ENCODE peak calls at places on chromosome 20, in six cellular contexts. I, T, V, W, R and K are unnamed samples.

GRCh38 chr20:36957875-36958667 is 6.6 kb upstream of the SAMHD1 start:
- DNase-seq in T (no peak), R (no peak), I (no peak), W (no peak), V (no peak), K (no peak)

GRCh38 chr20:10519361-10520048 is 84.4 kb downstream of the SLX4IP start:
- DNase-seq in R (no peak), I (no peak), T (no peak), W (no peak), V (no peak), K (no peak)

GRCh38 chr20:40054311-40054710 is 634.7 kb downstream of the MAFB start:
- DNase-seq in I (no peak), V (no peak), W (no peak), T (no peak), R (no peak), K (no peak)

GRCh38 chr20:56463428-56463827 is 5.0 kb upstream of the RTF2 start:
- DNase-seq in W (no peak), V (no peak), R (peak; percentile 20), T (no peak), I (no peak), K (no peak)

GRCh38 chr20:49909499-49910339 is 5.6 kb downstream of the SPATA2 start:
- DNase-seq in R (no peak), T (no peak), V (peak; percentile 71), I (no peak), W (no peak), K (no peak)

GRCh38 chr20:2619337-2619736 is 33.1 kb upstream of the NOP56 start:
- DNase-seq in T (no peak), R (no peak), V (no peak), I (no peak), W (no peak), K (no peak)

GRCh38 chr20:35263609-35264223 is 14.2 kb downstream of the MMP24OS start:
- DNase-seq in V (no peak), R (no peak), W (no peak), T (peak; percentile 55), I (no peak), K (no peak)

GRCh38 chr20:12570371-12570770 is 438.4 kb upstream of the SPTLC3 start:
- DNase-seq in V (peak; percentile 74), W (no peak), R (no peak), I (no peak), T (peak; percentile 68), K (no peak)

GRCh38 chr20:59455392-59456341 is 148.7 kb upstream of the PHACTR3 start:
- DNase-seq in I (peak; percentile 65), T (no peak), W (no peak), V (peak; percentile 60), R (peak; percentile 5), K (no peak)

GRCh38 chr20:53413188-53413631 is 180.4 kb downstream of the ZNF217 start:
- DNase-seq in V (peak; percentile 67), W (peak; percentile 69), I (no peak), T (no peak), R (peak; percentile 51), K (peak; percentile 8)

GRCh38 chr20:24587384-24588046 is 118.1 kb downstream of the SYNDIG1 start:
- DNase-seq in I (no peak), T (no peak), R (no peak), W (no peak), V (no peak), K (no peak)

GRCh38 chr20:34370062-34370461 is 7.0 kb downstream of the ITCH start:
- DNase-seq in I (no peak), R (no peak), W (no peak), V (no peak), T (no peak), K (no peak)

GRCh38 chr20:58294497-58295455 is 14.7 kb upstream of the RAB22A start:
- DNase-seq in T (no peak), V (peak; percentile 14), W (no peak), R (no peak), I (no peak), K (no peak)

GRCh38 chr20:37166867-37167266 is 12.3 kb upstream of the RPN2 start:
- DNase-seq in I (no peak), T (no peak), V (no peak), R (no peak), W (no peak), K (no peak)

GRCh38 chr20:41035207-41035606 is 6.6 kb downstream of the TOP1 start:
- DNase-seq in I (no peak), V (no peak), T (no peak), R (no peak), W (no peak), K (no peak)

GRCh38 chr20:52439385-52439784 is 247.8 kb upstream of the ZFP64 start:
- DNase-seq in I (no peak), T (no peak), W (no peak), V (no peak), R (no peak), K (no peak)

GRCh38 chr20:20741067-20742045 is 28.9 kb upstream of the RALGAPA2 start:
- DNase-seq in R (no peak), T (peak; percentile 37), W (no peak), V (no peak), I (no peak), K (peak; percentile 51)

GRCh38 chr20:31595654-31596411 is 9.3 kb upstream of the ID1 start:
- DNase-seq in R (no peak), V (peak; percentile 37), I (peak; percentile 94), W (no peak), T (peak; percentile 35), K (peak; percentile 73)

GRCh38 chr20:5153612-5154542 is 27.1 kb downstream of the CDS2 start:
- DNase-seq in R (no peak), W (no peak), T (no peak), I (no peak), V (no peak), K (no peak)

GRCh38 chr20:17950670-17951069 is 17.9 kb downstream of the SNX5 start:
- DNase-seq in W (no peak), T (no peak), R (no peak), V (no peak), I (no peak), K (no peak)

GRCh38 chr20:49260218-49260617 is 17.6 kb downstream of the ZNFX1 start:
- DNase-seq in W (no peak), V (no peak), I (no peak), T (no peak), R (no peak), K (no peak)

GRCh38 chr20:37464173-37464572 is 56.9 kb upstream of the NNAT start:
- DNase-seq in T (no peak), R (no peak), I (no peak), V (no peak), W (no peak), K (no peak)

GRCh38 chr20:62961310-62961783 is 8.8 kb downstream of the SLC17A9 start:
- DNase-seq in W (no peak), I (no peak), T (no peak), R (no peak), V (peak; percentile 48), K (no peak)

GRCh38 chr20:61937963-61938838 is 127.5 kb downstream of the TAF4 start:
- DNase-seq in T (no peak), I (no peak), V (no peak), R (no peak), W (no peak), K (no peak)

GRCh38 chr20:37202267-37202943 is 23.1 kb upstream of the MROH8 start:
- DNase-seq in R (peak; percentile 14), V (peak; percentile 53), T (no peak), W (no peak), I (peak; percentile 89), K (no peak)

GRCh38 chr20:35307666-35308653 is 15.7 kb upstream of the FAM83C start:
- DNase-seq in W (no peak), V (no peak), T (no peak), R (no peak), I (peak; percentile 78), K (peak; percentile 55)

GRCh38 chr20:47118201-47118600 is 223.6 kb downstream of the EYA2 start:
- DNase-seq in R (no peak), T (no peak), I (no peak), W (no peak), V (peak; percentile 54), K (no peak)

GRCh38 chr20:35226775-35227681 is 538 bp downstream of the MMP24 start:
- DNase-seq in V (peak; percentile 90), W (peak; percentile 12), T (no peak), I (peak; percentile 83), R (peak; percentile 44), K (no peak)

GRCh38 chr20:20373046-20373706 is 5.3 kb downstream of the INSM1 start:
- DNase-seq in I (peak; percentile 65), R (no peak), W (no peak), V (no peak), T (no peak), K (no peak)

GRCh38 chr20:10524643-10525042 is 89.5 kb downstream of the SLX4IP start:
- DNase-seq in I (no peak), W (no peak), R (no peak), T (peak; percentile 43), V (no peak), K (no peak)

GRCh38 chr20:57387463-57387862 is 3.7 kb upstream of the RBM38 start:
- DNase-seq in T (no peak), R (no peak), V (no peak), W (no peak), I (no peak), K (no peak)

GRCh38 chr20:33709398-33709797 is 10.7 kb downstream of the PXMP4 start:
- DNase-seq in W (no peak), R (no peak), I (no peak), T (no peak), V (no peak), K (no peak)

GRCh38 chr20:47141941-47142781 is 214.3 kb downstream of the ZMYND8 start:
- DNase-seq in I (no peak), W (no peak), V (no peak), T (no peak), R (no peak), K (no peak)

GRCh38 chr20:54643761-54644160 is 168.4 kb downstream of the DOK5 start:
- DNase-seq in T (no peak), R (no peak), V (no peak), I (peak; percentile 88), W (no peak), K (no peak)

GRCh38 chr20:54497931-54498718 is 22.7 kb downstream of the DOK5 start:
- DNase-seq in T (no peak), R (no peak), W (no peak), I (peak; percentile 59), V (no peak), K (no peak)

GRCh38 chr20:11084508-11084907 is 410.7 kb upstream of the JAG1 start:
- DNase-seq in V (no peak), W (no peak), R (no peak), I (no peak), T (no peak), K (no peak)

GRCh38 chr20:50372770-50373088 is 137.5 kb upstream of the PTPN1 start:
- DNase-seq in V (no peak), R (no peak), T (peak; percentile 40), W (no peak), I (no peak), K (no peak)

GRCh38 chr20:44733341-44734069 is 12.2 kb upstream of the KCNK15 start:
- DNase-seq in R (peak; percentile 64), T (peak; percentile 53), V (peak; percentile 81), I (peak; percentile 84), W (no peak), K (no peak)

GRCh38 chr20:25058051-25058796 is at the start of gene ACSS1:
- DNase-seq in I (peak; percentile 72), V (peak; percentile 41), T (peak; percentile 36), R (peak; percentile 73), W (peak; percentile 91), K (peak; percentile 3)